ENCODE peak calls at places on chromosomes 2 and 18, in ten cellular contexts. U, E, D, R, S, K, Q, H, A and M are unnamed samples.

GRCh38 chr18:41842886-41843285 is 112.1 kb upstream of the PIK3C3 start:
- DNase-seq in U (no peak), E (no peak), D (no peak), H (no peak), R (no peak), Q (no peak), A (no peak), K (no peak), S (no peak), M (no peak)

GRCh38 chr2:201116115-201116958 is at the start of gene CFLAR:
- DNase-seq in D (peak; percentile 77), E (peak; percentile 79), K (peak; percentile 25), S (peak; percentile 49), A (peak; percentile 39), H (peak; percentile 71), Q (no peak), U (peak; percentile 46), R (peak; percentile 80), M (peak; percentile 85)

GRCh38 chr2:133158442-133158841 is 409.8 kb downstream of the NCKAP5 start:
- DNase-seq in H (no peak), U (no peak), R (no peak), A (no peak), K (no peak), S (no peak), Q (no peak), E (no peak), D (no peak), M (no peak)

GRCh38 chr18:78876868-78877267 is 102.8 kb upstream of the SALL3 start:
- DNase-seq in A (no peak), S (no peak), D (no peak), R (no peak), E (no peak), U (no peak), Q (no peak), H (no peak), K (no peak), M (no peak)

GRCh38 chr2:101026253-101026701 is 24.2 kb downstream of the RPL31 start:
- DNase-seq in A (no peak), H (no peak), S (no peak), E (no peak), R (no peak), K (no peak), Q (peak; percentile 39), U (no peak), D (no peak), M (no peak)

GRCh38 chr2:200728630-200729029 is 83.1 kb upstream of the BZW1 start:
- DNase-seq in U (no peak), Q (no peak), R (no peak), A (no peak), K (no peak), E (no peak), D (no peak), S (peak; percentile 39), H (no peak), M (no peak)

GRCh38 chr18:78323453-78324230 is 656.0 kb upstream of the SALL3 start:
- DNase-seq in H (no peak), S (no peak), R (no peak), E (no peak), D (no peak), K (no peak), U (no peak), A (no peak), Q (no peak), M (no peak)

GRCh38 chr18:55863876-55864275 is 275.9 kb upstream of the TCF4 start:
- DNase-seq in K (no peak), U (no peak), S (no peak), D (no peak), H (no peak), A (peak; percentile 36), Q (no peak), R (peak; percentile 30), E (no peak), M (no peak)

GRCh38 chr2:197339496-197340220 is 29.1 kb upstream of the ANKRD44 start:
- DNase-seq in Q (no peak), H (no peak), U (no peak), E (no peak), D (peak; percentile 9), K (no peak), S (no peak), R (no peak), A (no peak), M (no peak)

GRCh38 chr2:40218679-40219078 is 233.2 kb downstream of the SLC8A1 start:
- DNase-seq in A (no peak), H (no peak), R (peak; percentile 63), U (no peak), S (no peak), D (no peak), Q (no peak), E (no peak), K (no peak), M (peak; percentile 43)

GRCh38 chr18:75083761-75084160 is 125.2 kb downstream of the PTGR3 start:
- DNase-seq in D (no peak), E (no peak), R (no peak), A (no peak), S (no peak), Q (no peak), K (no peak), H (no peak), U (no peak), M (no peak)

GRCh38 chr2:131094655-131095281 is 1.5 kb upstream of the FAM168B start:
- DNase-seq in S (no peak), U (no peak), K (no peak), Q (no peak), A (no peak), D (peak; percentile 29), E (no peak), R (no peak), H (no peak), M (no peak)

GRCh38 chr2:64000630-64001381 is 18.4 kb downstream of the VPS54 start:
- DNase-seq in K (no peak), E (no peak), H (no peak), A (no peak), S (no peak), R (no peak), U (no peak), Q (no peak), D (no peak), M (no peak)

GRCh38 chr2:240247868-240248820 is 107.7 kb upstream of the OTOS start:
- DNase-seq in K (no peak), R (no peak), U (no peak), A (no peak), D (no peak), Q (no peak), E (peak; percentile 12), S (no peak), H (no peak), M (no peak)

GRCh38 chr2:118667366-118667765 is 180.1 kb downstream of the EN1 start:
- DNase-seq in S (no peak), D (no peak), Q (no peak), H (no peak), E (no peak), A (no peak), K (no peak), R (no peak), U (no peak), M (no peak)

GRCh38 chr18:13611616-13612110 is 114.7 kb downstream of the FAM210A start:
- DNase-seq in Q (no peak), R (peak; percentile 67), S (no peak), A (peak; percentile 29), H (no peak), E (no peak), D (peak; percentile 22), U (no peak), K (no peak), M (no peak)